ENCODE peak calls at places on chromosomes 13 and 19, in five cellular contexts. A, T, C, I and Y are unnamed samples.

GRCh38 chr19:6056801-6057650 is 53.3 kb downstream of the RFX2 start:
- DNase-seq in A (peak; percentile 82), T (peak; percentile 97), C (peak; percentile 97), I (peak; percentile 70), Y (peak; percentile 99)

GRCh38 chr13:113837554-113838355 is 26.1 kb downstream of the GAS6 start:
- DNase-seq in A (peak; percentile 96), T (peak; percentile 97), C (peak; percentile 98), I (peak; percentile 84), Y (peak; percentile 99)

GRCh38 chr19:12194827-12195500 is 32.1 kb downstream of the ZNF136 start:
- DNase-seq in A (peak; percentile 77), T (peak; percentile 57), C (peak; percentile 74), I (peak; percentile 79), Y (peak; percentile 80)

GRCh38 chr13:31048521-31048920 is 113.2 kb downstream of the HSPH1 start:
- DNase-seq in A (no peak), T (peak; percentile 37), C (peak; percentile 32), I (no peak), Y (peak; percentile 18)

GRCh38 chr13:66036024-66036614 is 1194.0 kb downstream of the PCDH9 start:
- DNase-seq in A (no peak), T (peak; percentile 14), C (peak; percentile 48), I (no peak), Y (peak; percentile 57)

GRCh38 chr13:59447846-59448620 is 715.7 kb downstream of the DIAPH3 start:
- DNase-seq in A (no peak), T (peak; percentile 40), C (peak; percentile 41), I (no peak), Y (no peak)

GRCh38 chr13:99803141-99803540 is 168.4 kb downstream of the ZIC5 start:
- DNase-seq in A (no peak), T (no peak), C (no peak), I (no peak), Y (no peak)

GRCh38 chr13:31824705-31825512 is 85.6 kb downstream of the RXFP2 start:
- DNase-seq in A (no peak), T (peak; percentile 43), C (peak; percentile 55), I (no peak), Y (no peak)

GRCh38 chr19:38401148-38401547 is 1.7 kb upstream of the FAM98C start:
- DNase-seq in A (no peak), T (peak; percentile 67), C (peak; percentile 51), I (no peak), Y (peak; percentile 32)

GRCh38 chr19:44857837-44858236 is 11.7 kb downstream of the NECTIN2 start:
- DNase-seq in A (no peak), T (no peak), C (no peak), I (no peak), Y (no peak)

GRCh38 chr13:79782541-79783216 is 301.7 kb downstream of the NDFIP2 start:
- DNase-seq in A (peak; percentile 25), T (peak; percentile 87), C (peak; percentile 92), I (no peak), Y (peak; percentile 64)

GRCh38 chr19:45814166-45814780 is 835 bp downstream of the RSPH6A start:
- DNase-seq in A (no peak), T (no peak), C (no peak), I (no peak), Y (peak; percentile 81)

GRCh38 chr13:31905896-31906295 is 125.7 kb upstream of the FRY start:
- DNase-seq in A (no peak), T (no peak), C (no peak), I (no peak), Y (no peak)

GRCh38 chr13:48858523-48858922 is 117.2 kb upstream of the FNDC3A start:
- DNase-seq in A (no peak), T (no peak), C (no peak), I (no peak), Y (no peak)

GRCh38 chr13:95343944-95344343 is 42.7 kb upstream of the ABCC4 start:
- DNase-seq in A (no peak), T (peak; percentile 92), C (peak; percentile 78), I (no peak), Y (no peak)

GRCh38 chr19:13849277-13849676 is 27.7 kb upstream of the NANOS3 start:
- DNase-seq in A (no peak), T (no peak), C (no peak), I (no peak), Y (no peak)

GRCh38 chr19:13742756-13743155 is 21.6 kb upstream of the MRI1 start:
- DNase-seq in A (no peak), T (no peak), C (no peak), I (no peak), Y (peak; percentile 59)

GRCh38 chr19:45848922-45849321 is 14.0 kb downstream of the SYMPK start:
- DNase-seq in A (no peak), T (peak; percentile 9), C (no peak), I (no peak), Y (no peak)

DNA sequence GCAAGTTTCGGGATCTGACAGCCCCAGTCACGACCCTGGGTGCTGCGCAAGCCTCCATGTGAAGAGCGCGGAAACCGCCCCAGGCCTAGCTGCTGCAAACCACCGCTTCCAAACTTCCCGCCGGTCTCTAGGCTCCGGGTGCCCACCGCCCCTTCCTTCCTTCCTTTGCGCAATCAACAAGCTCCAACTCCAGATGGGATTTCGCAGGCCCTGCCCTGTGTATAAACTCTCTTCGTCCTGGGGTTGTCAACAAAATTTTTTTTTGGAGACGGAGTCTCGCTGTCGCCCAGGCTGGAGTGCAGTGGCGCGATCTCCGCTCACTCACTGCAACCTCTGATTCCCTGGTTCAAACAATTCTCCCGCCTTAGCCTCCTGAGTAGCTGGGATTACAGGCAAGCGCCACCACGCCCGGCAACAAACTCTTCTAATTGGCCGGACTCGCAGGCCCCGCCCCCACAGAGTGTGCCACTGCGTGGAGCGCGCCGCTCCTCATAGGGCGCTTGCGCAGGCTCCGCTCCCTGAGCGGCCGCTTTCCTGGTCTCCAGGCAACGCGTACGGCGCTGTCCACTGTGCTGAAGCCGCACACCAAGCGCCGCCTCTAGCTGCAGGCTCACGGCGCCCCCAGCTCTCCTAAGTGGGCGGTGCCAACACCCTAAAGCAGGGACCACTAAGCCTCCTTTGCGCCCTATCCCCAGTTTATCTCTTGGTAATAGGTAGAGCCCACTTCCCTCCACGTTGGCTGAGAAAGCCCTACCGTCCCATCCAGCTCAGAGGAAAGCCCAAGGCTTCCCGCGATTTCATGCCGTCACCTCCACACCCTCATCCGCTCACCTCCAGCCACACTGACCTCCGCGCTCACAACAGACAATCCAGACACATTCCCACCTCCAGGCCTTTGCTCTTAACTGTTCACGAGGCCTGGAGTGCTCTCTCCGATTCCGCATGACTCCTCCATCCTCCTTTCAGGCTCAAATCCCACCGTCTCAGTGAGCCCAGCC is 5.5 kb upstream of the QTRT1 start:
- DNase-seq in A (peak; percentile 95), T (peak; percentile 96), C (peak; percentile 96), I (peak; percentile 94), Y (peak; percentile 98)
- H3K4me3 ChIP-seq in A (peak overlapping the region; percentile 45), T (peak overlapping the region; percentile 45), C (peak overlapping the region; percentile 27), I (no peak overlapping the region), Y (no peak overlapping the region)

GRCh38 chr13:33694546-33694945 is 123.4 kb upstream of the RFC3 start:
- DNase-seq in A (no peak), T (no peak), C (no peak), I (no peak), Y (peak; percentile 51)

GRCh38 chr13:33690321-33690720 is 127.6 kb upstream of the RFC3 start:
- DNase-seq in A (no peak), T (no peak), C (no peak), I (no peak), Y (no peak)

GRCh38 chr13:33696530-33696929 is 121.4 kb upstream of the RFC3 start:
- DNase-seq in A (no peak), T (no peak), C (no peak), I (no peak), Y (peak; percentile 11)

GRCh38 chr13:33691980-33692379 is 126.0 kb upstream of the RFC3 start:
- DNase-seq in A (no peak), T (no peak), C (no peak), I (no peak), Y (no peak)

GRCh38 chr13:33692531-33692930 is 125.4 kb upstream of the RFC3 start:
- DNase-seq in A (no peak), T (no peak), C (no peak), I (no peak), Y (peak; percentile 55)
- TF ChIP-seq CTCF in A (no peak), T (no peak), C (no peak), I (no peak), Y (peak; percentile 19)

GRCh38 chr19:2495130-2495641 is 19.3 kb downstream of the GADD45B start:
- DNase-seq in A (peak; percentile 80), T (peak; percentile 69), C (peak; percentile 89), I (peak; percentile 93), Y (peak; percentile 66)

GRCh38 chr19:2494084-2494446 is 18.1 kb downstream of the GADD45B start:
- DNase-seq in A (no peak), T (peak; percentile 47), C (peak; percentile 58), I (no peak), Y (peak; percentile 51)

GRCh38 chr19:2494447-2495129 is 18.7 kb downstream of the GADD45B start:
- DNase-seq in A (peak; percentile 83), T (peak; percentile 85), C (peak; percentile 92), I (peak; percentile 82), Y (peak; percentile 67)

GRCh38 chr19:2497186-2497585 is 21.3 kb downstream of the GADD45B start:
- DNase-seq in A (no peak), T (no peak), C (no peak), I (no peak), Y (no peak)

DNA sequence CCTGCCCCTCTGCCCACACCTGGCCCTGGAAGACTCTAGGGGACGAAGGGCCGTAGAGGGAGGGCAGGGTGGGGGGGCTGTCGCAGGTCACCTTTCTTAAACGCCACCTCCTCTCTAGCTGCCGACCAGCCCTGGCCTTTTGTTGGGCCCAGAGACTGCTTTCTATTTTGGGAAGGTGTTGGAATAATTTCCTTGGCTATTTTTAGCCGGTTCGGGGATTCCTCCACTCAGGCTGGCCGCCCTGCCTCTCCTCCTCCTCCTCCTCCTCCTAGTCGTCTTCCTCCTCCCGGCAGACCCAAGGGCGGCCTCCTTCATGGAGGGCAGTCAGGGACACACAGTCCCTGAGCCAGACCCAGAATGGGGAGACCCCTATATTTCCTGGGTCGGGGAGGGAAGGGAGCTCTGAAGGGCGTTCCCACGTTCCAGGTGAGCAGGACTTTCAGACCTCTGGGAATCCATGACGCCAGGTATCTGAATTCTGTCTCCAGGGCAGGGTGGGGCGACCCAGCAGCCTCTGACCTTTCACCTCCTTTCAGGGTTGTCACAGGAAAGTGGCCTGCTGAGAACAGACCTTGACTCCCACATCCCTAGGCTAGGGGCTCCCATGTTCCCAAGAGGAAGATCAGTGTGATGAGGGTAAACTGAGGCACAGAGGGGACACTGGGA is 19.9 kb downstream of the GADD45B start:
- DNase-seq in A (no peak), T (no peak), C (peak; percentile 71), I (peak; percentile 63), Y (no peak)
- H3K4me3 ChIP-seq in A (peak overlapping the region; percentile 55), T (no peak overlapping the region), C (peak overlapping the region; percentile 55), I (peak overlapping the region; percentile 54), Y (no peak overlapping the region)

DNA sequence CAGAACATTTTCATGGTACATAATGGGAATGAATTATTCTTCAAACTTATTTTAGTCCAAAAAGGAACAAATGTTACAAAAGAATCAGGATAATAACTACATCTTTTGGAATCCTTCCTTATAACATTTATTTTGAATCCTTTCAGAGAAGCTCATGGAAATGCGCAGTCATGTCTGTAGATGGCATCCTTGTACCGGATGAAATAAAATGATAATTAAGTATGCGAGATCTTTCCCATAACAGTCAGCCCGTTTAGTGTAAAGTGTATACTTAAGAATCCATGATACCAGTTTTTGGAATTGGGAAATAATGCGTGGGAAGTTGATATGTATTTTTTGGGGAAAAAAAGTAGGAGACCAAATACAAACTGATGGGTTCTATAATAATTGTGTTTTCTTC is 418.8 kb downstream of the GPC5 start:
- DNase-seq in A (no peak), T (peak; percentile 49), C (peak; percentile 21), I (no peak), Y (no peak)
- TF ChIP-seq CTCF in A (peak; percentile 13), T (peak; percentile 39), C (no peak), I (no peak), Y (no peak)